ENCODE peak calls at places on chromosome 14, in seven cellular contexts. J is RPMI7951; F is iPS-NIHi11; C is caudate nucleus; D is colonic mucosa; U is COR-L47; N is stimulated activated CD4-positive, alpha-beta T cell treated with anti-CD3 and anti-CD28 coated beads, Interleukin-1b, Interleukin-23, amount 100 ng/mL, for 1 hour. A is an unnamed sample.
A peak's percentile ranks its signal among the peaks of the same experiment; 100 is the strongest.

GRCh38 chr14:55398679-55399078 is 13.0 kb downstream of the ATG14 start:
- DNase-seq in J (peak; percentile 95), F (no peak), C (no peak), U (no peak), D (no peak), N (no peak), A (peak; percentile 98)

GRCh38 chr14:101480747-101481530 is 80.4 kb upstream of the DIO3 start:
- DNase-seq in C (no peak), J (no peak), D (peak; percentile 20), U (no peak), N (no peak), F (no peak), A (no peak)

GRCh38 chr14:100677152-100677924 is 49.4 kb upstream of the DLK1 start:
- DNase-seq in U (no peak), D (no peak), F (peak; percentile 62), C (no peak), N (no peak), J (peak; percentile 49), A (peak; percentile 36)

GRCh38 chr14:74611672-74612345 is at the start of gene LTBP2:
- DNase-seq in N (no peak), D (no peak), U (no peak), F (no peak), C (no peak), J (peak; percentile 55), A (peak; percentile 60)

GRCh38 chr14:81931828-81932227 is 398.2 kb upstream of the SEL1L start:
- DNase-seq in F (no peak), D (no peak), N (no peak), C (no peak), J (no peak), U (no peak), A (no peak)

GRCh38 chr14:20690848-20691640 is 2.5 kb downstream of the ANG start:
- DNase-seq in F (peak; percentile 70), N (no peak), C (no peak), U (peak; percentile 38), D (peak; percentile 75), J (peak; percentile 63), A (peak; percentile 86)

GRCh38 chr14:95025218-95025617 is 132.1 kb downstream of the DICER1 start:
- DNase-seq in C (no peak), U (no peak), F (no peak), J (peak; percentile 43), N (no peak), D (no peak), A (no peak)

GRCh38 chr14:99792551-99793212 is 531 bp upstream of the EML1 start:
- DNase-seq in J (no peak), D (no peak), U (no peak), F (no peak), C (no peak), N (no peak), A (peak; percentile 45)

GRCh38 chr14:89574420-89574819 is 157.4 kb upstream of the FOXN3 start:
- DNase-seq in U (no peak), F (no peak), J (no peak), C (no peak), N (no peak), D (no peak), A (no peak)

GRCh38 chr14:36518586-36519430 is 1.2 kb downstream of the NKX2-1 start:
- DNase-seq in F (peak; percentile 22), J (no peak), C (no peak), U (peak; percentile 47), N (no peak), D (no peak), A (no peak)

GRCh38 chr14:96056509-96057422 is 17.6 kb downstream of the C14orf132 start:
- DNase-seq in C (no peak), U (peak; percentile 54), D (no peak), J (no peak), N (no peak), F (no peak), A (no peak)

GRCh38 chr14:75660238-75660629 is 442 bp downstream of the ERG28 start:
- DNase-seq in C (no peak), D (no peak), N (no peak), F (no peak), J (no peak), U (no peak), A (no peak)

GRCh38 chr14:70881549-70882174 is 25.6 kb upstream of the PCNX1 start:
- DNase-seq in D (no peak), C (no peak), N (no peak), F (no peak), U (no peak), J (no peak), A (no peak)

GRCh38 chr14:51552768-51553426 is 98.8 kb upstream of the FRMD6 start:
- DNase-seq in N (no peak), C (no peak), J (no peak), D (no peak), U (peak; percentile 92), F (no peak), A (peak; percentile 61)

GRCh38 chr14:90839889-90840266 is 23.6 kb upstream of the TTC7B start:
- DNase-seq in C (no peak), N (no peak), U (no peak), J (no peak), D (no peak), F (no peak), A (no peak)

GRCh38 chr14:36556811-36557433 is 25.5 kb downstream of the NKX2-8 start:
- DNase-seq in U (peak; percentile 29), N (peak; percentile 16), C (no peak), F (peak; percentile 71), J (peak; percentile 5), D (no peak), A (peak; percentile 49)

GRCh38 chr14:61609143-61609851 is 86.0 kb upstream of the HIF1A start:
- DNase-seq in F (peak; percentile 42), D (no peak), C (no peak), N (no peak), U (peak; percentile 12), J (peak; percentile 94), A (peak; percentile 89)

GRCh38 chr14:92663049-92663448 is 85.4 kb downstream of the LGMN start:
- DNase-seq in D (no peak), N (no peak), F (no peak), J (no peak), U (no peak), C (no peak), A (no peak)

GRCh38 chr14:21093018-21093417 is 5.4 kb downstream of the ZNF219 start:
- DNase-seq in D (no peak), J (no peak), N (no peak), C (no peak), F (no peak), U (no peak), A (no peak)

GRCh38 chr14:56129092-56129491 is 10.9 kb downstream of the PELI2 start:
- DNase-seq in C (no peak), F (peak; percentile 38), J (no peak), U (no peak), N (no peak), D (no peak), A (no peak)

GRCh38 chr14:54582334-54582733 is 15.4 kb downstream of the SAMD4A start:
- DNase-seq in C (no peak), F (no peak), U (no peak), N (no peak), D (no peak), J (no peak), A (no peak)

GRCh38 chr14:70415788-70416187 is 1.1 kb downstream of the SYNJ2BP start:
- DNase-seq in J (no peak), U (no peak), F (no peak), N (no peak), D (no peak), C (no peak), A (no peak)

GRCh38 chr14:51848120-51848519 is 12.3 kb upstream of the GNG2 start:
- DNase-seq in U (no peak), N (no peak), D (no peak), J (no peak), C (no peak), F (no peak), A (no peak)

GRCh38 chr14:101069666-101070362 is 166.3 kb upstream of the RTL1 start:
- DNase-seq in N (no peak), J (no peak), D (no peak), F (no peak), C (no peak), U (no peak), A (no peak)

GRCh38 chr14:32594766-32595165 is 265.7 kb downstream of the AKAP6 start:
- DNase-seq in F (no peak), U (no peak), C (no peak), N (no peak), J (peak; percentile 84), D (no peak), A (no peak)

GRCh38 chr14:32366256-32366655 is 37.2 kb downstream of the AKAP6 start:
- DNase-seq in N (no peak), J (peak; percentile 13), F (no peak), C (peak; percentile 28), D (no peak), U (peak; percentile 9), A (no peak)

GRCh38 chr14:100398044-100398443 is 74.9 kb downstream of the SLC25A47 start:
- DNase-seq in J (no peak), F (no peak), C (no peak), U (no peak), N (no peak), D (peak; percentile 67), A (no peak)

GRCh38 chr14:69982220-69982795 is 103.1 kb downstream of the SMOC1 start:
- DNase-seq in J (no peak), F (no peak), C (no peak), U (no peak), D (no peak), N (no peak), A (no peak)

GRCh38 chr14:105326891-105327694 is 12.5 kb downstream of the PACS2 start:
- DNase-seq in F (peak; percentile 76), U (no peak), J (no peak), D (no peak), N (no peak), C (no peak), A (no peak)

GRCh38 chr14:106843951-106844483 is 1317.6 kb downstream of the TMEM121 start:
- DNase-seq in F (no peak), D (peak; percentile 73), J (peak; percentile 44), N (no peak), C (no peak), U (no peak), A (no peak)

GRCh38 chr14:22689186-22689585 is 45.0 kb upstream of the OR6J1 start:
- DNase-seq in D (peak; percentile 28), C (no peak), F (no peak), U (no peak), J (peak; percentile 98), N (no peak), A (peak; percentile 99)

GRCh38 chr14:75440733-75441474 is 13.1 kb downstream of the JDP2 start:
- DNase-seq in D (no peak), J (no peak), N (no peak), F (no peak), U (no peak), C (no peak), A (no peak)

GRCh38 chr14:95024380-95024779 is 132.9 kb downstream of the DICER1 start:
- DNase-seq in J (no peak), D (no peak), F (no peak), N (no peak), U (no peak), C (no peak), A (no peak)

GRCh38 chr14:54589076-54589475 is 22.1 kb downstream of the SAMD4A start:
- DNase-seq in C (no peak), J (no peak), U (no peak), F (no peak), N (no peak), D (no peak), A (no peak)

GRCh38 chr14:59362533-59362932 is 102.6 kb downstream of the GPR135 start:
- DNase-seq in N (no peak), J (peak; percentile 24), C (no peak), U (no peak), D (no peak), F (no peak), A (no peak)

GRCh38 chr14:88143817-88144216 is 138.9 kb downstream of the GPR65 start:
- DNase-seq in F (no peak), U (no peak), C (no peak), D (no peak), J (no peak), N (no peak), A (no peak)